ENCODE peak calls at places on chromosomes 1 and 21, in five cellular contexts. One of them, this sample, is unnamed.

GRCh38 chr1:64844609-64845008 is 99.7 kb downstream of the RAVER2 start:
- DNase-seq in H1: no peak
- DNase-seq in HepG2: no peak
- DNase-seq in GM12878: no peak
- DNase-seq in HCT116: no peak
- DNase-seq in this sample: no peak

GRCh38 chr1:98661544-98662353 is at the start of gene SNX7:
- DNase-seq in H1: peak; percentile 87
- DNase-seq in GM12878: no peak
- DNase-seq in HepG2: peak; percentile 71
- DNase-seq in HCT116: peak; percentile 32
- DNase-seq in this sample: peak; percentile 1

GRCh38 chr1:158147396-158148353 is 33.0 kb upstream of the CD1D start:
- DNase-seq in H1: no peak
- DNase-seq in GM12878: no peak
- DNase-seq in HCT116: no peak
- DNase-seq in HepG2: no peak
- DNase-seq in this sample: peak; percentile 30

GRCh38 chr1:119632103-119632490 is 16.0 kb downstream of the ZNF697 start:
- DNase-seq in HepG2: no peak
- DNase-seq in HCT116: no peak
- DNase-seq in H1: no peak
- DNase-seq in GM12878: no peak
- DNase-seq in this sample: no peak

GRCh38 chr1:29397256-29397590 is 160.9 kb downstream of the PTPRU start:
- DNase-seq in HepG2: no peak
- DNase-seq in HCT116: no peak
- DNase-seq in GM12878: no peak
- DNase-seq in H1: no peak
- DNase-seq in this sample: no peak

GRCh38 chr1:43847290-43847689 is 86.3 kb upstream of the ARTN start:
- DNase-seq in HepG2: no peak
- DNase-seq in GM12878: no peak
- DNase-seq in H1: no peak
- DNase-seq in HCT116: no peak
- DNase-seq in this sample: peak; percentile 86

GRCh38 chr1:21024918-21025317 is 151.8 kb downstream of the EIF4G3 start:
- DNase-seq in HCT116: no peak
- DNase-seq in GM12878: no peak
- DNase-seq in H1: no peak
- DNase-seq in HepG2: no peak
- DNase-seq in this sample: no peak

GRCh38 chr1:94801919-94802546 is 18.1 kb upstream of the SLC44A3 start:
- DNase-seq in GM12878: no peak
- DNase-seq in HepG2: peak; percentile 49
- DNase-seq in H1: no peak
- DNase-seq in HCT116: peak; percentile 68
- DNase-seq in this sample: peak; percentile 73

GRCh38 chr1:170204121-170204520 is 58.4 kb downstream of the NTMT2 start:
- DNase-seq in HepG2: no peak
- DNase-seq in H1: no peak
- DNase-seq in GM12878: no peak
- DNase-seq in HCT116: no peak
- DNase-seq in this sample: no peak

DNA sequence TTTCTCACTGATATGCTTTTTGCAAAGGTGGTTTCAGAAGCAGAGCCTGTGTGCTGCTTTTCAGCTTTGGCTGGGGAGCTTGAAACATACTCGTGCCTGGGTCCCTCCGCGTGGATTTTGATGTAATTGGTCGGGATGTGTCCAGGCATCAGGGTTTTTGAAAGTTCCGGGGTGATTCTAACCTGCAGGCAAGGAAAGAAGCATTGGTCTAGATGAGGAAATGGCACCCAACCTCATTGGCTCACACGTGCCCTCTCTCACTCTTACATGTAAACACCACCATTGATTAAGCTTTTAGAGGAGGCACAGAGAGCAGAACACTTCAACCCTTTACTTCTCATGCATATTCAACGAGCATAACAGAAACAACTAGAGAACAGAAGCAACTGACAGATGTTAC is 112.2 kb downstream of the TLR5 start:
- DNase-seq in H1: no peak
- DNase-seq in HCT116: no peak
- DNase-seq in HepG2: no peak
- DNase-seq in GM12878: no peak
- DNase-seq in this sample: no peak
- TF ChIP-seq JUND in H1: no peak
- TF ChIP-seq JUND in HCT116: no peak
- TF ChIP-seq JUND in HepG2: no peak
- TF ChIP-seq JUND in GM12878: no peak
- TF ChIP-seq JUND in this sample: no peak

GRCh38 chr1:100362821-100363466 is 10.6 kb downstream of the CDC14A start:
- DNase-seq in HepG2: no peak
- DNase-seq in HCT116: no peak
- DNase-seq in H1: no peak
- DNase-seq in GM12878: no peak
- DNase-seq in this sample: peak; percentile 36

GRCh38 chr1:100366209-100366525 is 13.9 kb downstream of the CDC14A start:
- DNase-seq in HCT116: no peak
- DNase-seq in HepG2: no peak
- DNase-seq in H1: no peak
- DNase-seq in GM12878: no peak
- DNase-seq in this sample: no peak

GRCh38 chr1:100364731-100365130 is 12.4 kb downstream of the CDC14A start:
- DNase-seq in HepG2: no peak
- DNase-seq in H1: no peak
- DNase-seq in HCT116: no peak
- DNase-seq in GM12878: no peak
- DNase-seq in this sample: no peak

GRCh38 chr1:100361249-100362089 is 9.2 kb downstream of the CDC14A start:
- DNase-seq in H1: no peak
- DNase-seq in HCT116: no peak
- DNase-seq in HepG2: no peak
- DNase-seq in GM12878: no peak
- DNase-seq in this sample: no peak

DNA sequence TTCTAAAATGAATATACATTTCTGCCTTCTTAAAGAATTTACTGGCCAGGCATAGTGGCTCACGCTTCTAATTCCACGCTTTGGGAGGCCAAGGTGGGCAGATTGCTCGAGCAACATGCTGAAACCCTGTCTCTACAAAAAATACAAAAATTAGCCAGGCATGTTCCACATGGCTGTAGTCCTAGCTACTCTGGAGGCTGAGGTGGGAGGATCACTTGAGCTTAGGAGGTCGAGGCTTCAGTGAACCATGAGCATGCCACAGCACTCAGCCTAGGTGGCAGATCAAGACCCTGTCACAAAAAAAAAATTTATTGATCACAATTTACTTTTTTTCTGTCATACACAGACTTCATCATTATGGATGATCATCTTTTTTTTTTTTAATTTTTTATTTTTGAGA is 11.5 kb downstream of the CDC14A start:
- DNase-seq in HepG2: no peak
- DNase-seq in GM12878: no peak
- DNase-seq in HCT116: no peak
- DNase-seq in H1: no peak
- DNase-seq in this sample: no peak
- TF ChIP-seq JUND in HepG2: no peak
- TF ChIP-seq JUND in GM12878: no peak
- TF ChIP-seq JUND in HCT116: no peak
- TF ChIP-seq JUND in H1: no peak
- TF ChIP-seq JUND in this sample: no peak

GRCh38 chr1:221363074-221363473 is 378.8 kb downstream of the DUSP10 start:
- DNase-seq in HCT116: no peak
- DNase-seq in GM12878: no peak
- DNase-seq in H1: no peak
- DNase-seq in HepG2: no peak
- DNase-seq in this sample: no peak

GRCh38 chr1:221371671-221372070 is 370.2 kb downstream of the DUSP10 start:
- DNase-seq in HepG2: no peak
- DNase-seq in GM12878: no peak
- DNase-seq in H1: no peak
- DNase-seq in HCT116: no peak
- DNase-seq in this sample: no peak

GRCh38 chr1:221366495-221367095 is 375.3 kb downstream of the DUSP10 start:
- DNase-seq in GM12878: no peak
- DNase-seq in HepG2: no peak
- DNase-seq in H1: no peak
- DNase-seq in HCT116: no peak
- DNase-seq in this sample: no peak
- TF ChIP-seq JUND in GM12878: no peak
- TF ChIP-seq JUND in HepG2: no peak
- TF ChIP-seq JUND in H1: no peak
- TF ChIP-seq JUND in HCT116: no peak
- TF ChIP-seq JUND in this sample: no peak

GRCh38 chr1:229105109-229105508 is 165.8 kb upstream of the RAB4A start:
- DNase-seq in HCT116: no peak
- DNase-seq in H1: no peak
- DNase-seq in GM12878: no peak
- DNase-seq in HepG2: no peak
- DNase-seq in this sample: no peak
- TF ChIP-seq JUND in HCT116: no peak
- TF ChIP-seq JUND in H1: no peak
- TF ChIP-seq JUND in GM12878: no peak
- TF ChIP-seq JUND in HepG2: no peak
- TF ChIP-seq JUND in this sample: no peak

DNA sequence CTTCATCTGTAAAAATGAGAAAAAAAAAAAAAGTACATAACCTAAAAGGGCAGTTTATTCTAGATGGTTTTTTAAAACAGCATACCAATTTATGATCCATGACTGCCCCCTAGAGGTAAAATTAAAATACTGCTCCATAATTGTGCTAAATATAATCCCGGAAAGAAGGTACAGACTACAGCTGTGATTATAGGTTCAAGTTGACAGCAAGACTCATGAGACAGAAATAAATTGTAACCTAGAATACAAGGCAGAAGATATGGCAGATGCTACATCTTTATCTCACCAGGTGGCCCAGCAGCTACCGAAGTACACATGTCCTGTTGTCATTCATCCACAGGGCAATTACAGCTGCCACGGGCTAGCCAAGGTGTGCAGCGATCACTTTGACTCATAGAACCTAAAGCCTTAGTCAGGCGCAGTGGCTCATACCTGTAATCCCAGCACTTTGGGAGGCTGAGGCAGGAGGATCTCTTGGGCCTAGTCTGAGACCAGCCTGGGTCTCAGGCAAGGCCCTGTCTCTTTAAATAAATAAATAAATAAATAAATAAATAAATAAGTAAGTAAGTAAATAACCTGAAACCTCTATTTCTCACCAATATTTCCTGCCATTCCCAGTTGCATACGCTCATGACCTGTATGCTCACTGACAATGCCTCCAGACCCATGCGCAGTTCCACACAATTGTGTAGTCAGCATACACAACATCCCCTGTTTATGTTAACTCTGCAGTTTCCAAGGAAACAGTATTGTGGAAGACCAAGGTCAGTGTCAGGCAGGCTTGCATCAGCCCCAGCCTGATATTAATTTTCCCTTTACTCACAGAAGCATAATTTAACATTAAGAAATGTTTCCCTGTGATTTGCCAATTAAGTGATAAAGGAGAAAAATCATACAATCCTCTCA is 18.3 kb upstream of the PPIE start:
- DNase-seq in H1: no peak
- DNase-seq in HepG2: peak; percentile 51
- DNase-seq in GM12878: no peak
- DNase-seq in HCT116: peak; percentile 48
- DNase-seq in this sample: peak; percentile 70
- TF ChIP-seq JUND in H1: no peak
- TF ChIP-seq JUND in HepG2: no peak
- TF ChIP-seq JUND in GM12878: no peak
- TF ChIP-seq JUND in HCT116: no peak
- TF ChIP-seq JUND in this sample: no peak

DNA sequence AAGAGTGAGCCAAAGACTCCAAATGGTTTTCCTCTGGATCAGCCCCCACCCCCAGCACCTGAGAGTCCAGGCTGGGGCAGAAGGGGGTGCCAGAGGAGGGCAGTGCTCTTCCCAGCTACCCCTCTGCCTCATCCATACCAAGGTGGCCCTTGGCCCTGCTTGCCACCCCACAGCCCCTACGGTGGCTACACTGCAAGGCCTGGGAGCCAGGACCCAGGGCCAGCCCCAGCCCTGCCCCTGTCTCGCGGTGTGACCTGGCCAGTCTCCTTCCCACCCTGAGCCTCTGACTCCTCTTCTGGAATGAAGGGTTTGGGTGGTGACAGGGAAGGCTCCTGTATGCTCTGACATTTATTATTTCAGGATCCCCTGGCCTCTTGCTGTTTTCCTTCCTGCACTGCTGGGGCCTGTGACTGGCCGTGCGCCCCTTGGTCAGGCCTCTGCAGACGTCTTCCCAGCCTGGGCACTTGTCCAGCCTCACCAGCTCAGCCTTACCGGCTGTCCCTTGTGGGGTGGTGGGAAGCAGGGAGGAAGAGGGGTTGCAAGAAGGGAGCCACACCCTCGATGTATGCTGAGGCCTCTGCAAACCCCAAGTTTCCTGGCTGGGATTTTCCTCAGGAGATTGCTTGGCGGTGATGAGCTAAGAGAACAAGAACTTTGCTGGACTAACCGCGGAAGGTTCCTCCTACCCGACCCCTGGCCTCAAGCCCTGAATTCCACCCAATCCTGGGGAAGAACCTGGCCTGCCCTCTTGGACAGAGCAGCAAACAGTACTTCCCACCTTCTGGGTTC is 13.5 kb downstream of the ASAP3 start:
- DNase-seq in HepG2: no peak
- DNase-seq in GM12878: no peak
- DNase-seq in HCT116: no peak
- DNase-seq in H1: no peak
- DNase-seq in this sample: no peak
- TF ChIP-seq JUND in HepG2: no peak
- TF ChIP-seq JUND in GM12878: no peak
- TF ChIP-seq JUND in HCT116: no peak
- TF ChIP-seq JUND in H1: no peak
- TF ChIP-seq JUND in this sample: no peak

DNA sequence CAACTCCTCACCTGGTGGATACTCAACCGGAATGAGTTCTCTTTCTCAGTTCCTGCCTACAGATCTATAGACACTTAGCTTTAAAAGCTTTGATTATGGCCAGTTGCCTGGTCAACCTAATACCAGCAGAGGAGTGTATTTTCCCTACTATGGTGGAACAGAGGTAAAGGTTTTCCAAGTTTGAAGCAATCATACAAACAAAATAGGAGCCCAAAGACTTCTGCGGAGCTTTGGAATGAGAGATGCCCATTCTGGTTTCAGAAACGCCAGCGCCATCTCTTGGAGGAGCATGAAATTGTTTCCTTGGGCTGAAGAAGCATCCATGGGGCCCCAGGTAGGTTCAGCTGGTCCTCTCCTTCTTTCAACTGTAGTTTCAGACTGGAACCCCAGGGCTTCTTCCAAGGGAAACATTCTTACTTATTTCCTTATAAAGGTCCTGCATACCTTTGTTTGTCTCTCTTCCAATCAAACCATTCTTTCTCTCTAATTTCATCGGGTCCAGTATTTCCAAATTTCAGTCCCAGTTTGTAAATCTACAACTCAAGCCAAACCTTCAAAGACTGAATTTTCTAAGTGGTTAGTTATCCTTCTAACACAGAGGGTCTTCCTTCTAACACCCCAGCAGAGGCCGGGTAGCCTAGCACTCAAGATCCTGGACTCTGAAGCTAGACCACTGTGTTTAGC is 95.9 kb downstream of the KCNJ15 start:
- DNase-seq in HCT116: peak; percentile 1
- DNase-seq in H1: peak; percentile 84
- DNase-seq in GM12878: no peak
- DNase-seq in HepG2: peak; percentile 3
- DNase-seq in this sample: peak; percentile 35
- TF ChIP-seq JUND in HCT116: no peak
- TF ChIP-seq JUND in H1: no peak
- TF ChIP-seq JUND in GM12878: no peak
- TF ChIP-seq JUND in HepG2: no peak
- TF ChIP-seq JUND in this sample: no peak

This sample was measured in T47D.